ENCODE peak calls at places on chromosomes 7 and 10, in nine cellular contexts. One of them, this sample, is unnamed.

GRCh38 chr7:131501930-131502685 is 54.3 kb downstream of the PODXL start:
- DNase-seq in lower lobe of right lung: no peak
- DNase-seq in adrenal gland: no peak
- DNase-seq in H9: no peak
- DNase-seq in PC-3: no peak
- DNase-seq in neural progenitor cell: no peak
- DNase-seq in heart right ventricle: no peak
- DNase-seq in SK-N-SH: no peak
- DNase-seq in tibial nerve: no peak
- DNase-seq in this sample: no peak

GRCh38 chr10:103053659-103054581 is 135.8 kb downstream of the CNNM2 start:
- DNase-seq in lower lobe of right lung: peak; percentile 65
- DNase-seq in adrenal gland: peak; percentile 87
- DNase-seq in H9: peak; percentile 82
- DNase-seq in PC-3: peak; percentile 41
- DNase-seq in neural progenitor cell: peak; percentile 78
- DNase-seq in heart right ventricle: peak; percentile 46
- DNase-seq in SK-N-SH: peak; percentile 77
- DNase-seq in tibial nerve: peak; percentile 57
- DNase-seq in this sample: peak; percentile 41

GRCh38 chr10:65751218-65751617 is 1174.6 kb upstream of the LRRTM3 start:
- DNase-seq in lower lobe of right lung: no peak
- DNase-seq in adrenal gland: no peak
- DNase-seq in H9: no peak
- DNase-seq in PC-3: peak; percentile 94
- DNase-seq in neural progenitor cell: no peak
- DNase-seq in heart right ventricle: no peak
- DNase-seq in SK-N-SH: no peak
- DNase-seq in tibial nerve: no peak
- DNase-seq in this sample: no peak

GRCh38 chr10:35336084-35336831 is at the start of gene CCNY:
- DNase-seq in lower lobe of right lung: peak; percentile 88
- DNase-seq in adrenal gland: peak; percentile 74
- DNase-seq in H9: peak; percentile 65
- DNase-seq in PC-3: peak; percentile 93
- DNase-seq in neural progenitor cell: peak; percentile 87
- DNase-seq in heart right ventricle: peak; percentile 86
- DNase-seq in SK-N-SH: peak; percentile 96
- DNase-seq in tibial nerve: peak; percentile 69
- DNase-seq in this sample: peak; percentile 76

GRCh38 chr10:100571069-100571817 is 35.5 kb downstream of the HIF1AN start:
- DNase-seq in lower lobe of right lung: no peak
- DNase-seq in adrenal gland: no peak
- DNase-seq in H9: peak; percentile 19
- DNase-seq in PC-3: no peak
- DNase-seq in neural progenitor cell: no peak
- DNase-seq in heart right ventricle: no peak
- DNase-seq in SK-N-SH: peak; percentile 1
- DNase-seq in tibial nerve: no peak
- DNase-seq in this sample: no peak

GRCh38 chr10:121459765-121460453 is 138.3 kb downstream of the FGFR2 start:
- DNase-seq in lower lobe of right lung: no peak
- DNase-seq in adrenal gland: no peak
- DNase-seq in H9: peak; percentile 51
- DNase-seq in PC-3: no peak
- DNase-seq in neural progenitor cell: no peak
- DNase-seq in heart right ventricle: no peak
- DNase-seq in SK-N-SH: no peak
- DNase-seq in tibial nerve: no peak
- DNase-seq in this sample: no peak

GRCh38 chr7:127838816-127839415 is 186.9 kb downstream of the SND1 start:
- DNase-seq in lower lobe of right lung: no peak
- DNase-seq in adrenal gland: no peak
- DNase-seq in H9: no peak
- DNase-seq in PC-3: no peak
- DNase-seq in neural progenitor cell: no peak
- DNase-seq in heart right ventricle: no peak
- DNase-seq in SK-N-SH: no peak
- DNase-seq in tibial nerve: no peak
- DNase-seq in this sample: no peak

GRCh38 chr7:44076101-44076895 is 6.0 kb downstream of the POLM start:
- DNase-seq in lower lobe of right lung: no peak
- DNase-seq in adrenal gland: no peak
- DNase-seq in H9: no peak
- DNase-seq in PC-3: no peak
- DNase-seq in neural progenitor cell: no peak
- DNase-seq in heart right ventricle: no peak
- DNase-seq in SK-N-SH: no peak
- DNase-seq in tibial nerve: no peak
- DNase-seq in this sample: no peak

GRCh38 chr10:50592961-50593418 is 30.8 kb downstream of the SGMS1 start:
- DNase-seq in lower lobe of right lung: no peak
- DNase-seq in adrenal gland: no peak
- DNase-seq in H9: no peak
- DNase-seq in PC-3: no peak
- DNase-seq in neural progenitor cell: no peak
- DNase-seq in heart right ventricle: no peak
- DNase-seq in SK-N-SH: no peak
- DNase-seq in tibial nerve: no peak
- DNase-seq in this sample: no peak

GRCh38 chr7:100675581-100676350 is 2.2 kb downstream of the GNB2 start:
- DNase-seq in lower lobe of right lung: peak; percentile 92
- DNase-seq in adrenal gland: peak; percentile 88
- DNase-seq in H9: peak; percentile 77
- DNase-seq in PC-3: peak; percentile 49
- DNase-seq in neural progenitor cell: peak; percentile 87
- DNase-seq in heart right ventricle: peak; percentile 84
- DNase-seq in SK-N-SH: peak; percentile 96
- DNase-seq in tibial nerve: peak; percentile 71
- DNase-seq in this sample: peak; percentile 77

GRCh38 chr7:101386558-101387199 is 24.0 kb downstream of the COL26A1 start:
- DNase-seq in lower lobe of right lung: no peak
- DNase-seq in adrenal gland: no peak
- DNase-seq in H9: peak; percentile 62
- DNase-seq in PC-3: no peak
- DNase-seq in neural progenitor cell: peak; percentile 82
- DNase-seq in heart right ventricle: peak; percentile 36
- DNase-seq in SK-N-SH: peak; percentile 87
- DNase-seq in tibial nerve: no peak
- DNase-seq in this sample: no peak

GRCh38 chr7:66283003-66283920 is 78.1 kb downstream of the TPST1 start:
- DNase-seq in lower lobe of right lung: no peak
- DNase-seq in adrenal gland: no peak
- DNase-seq in H9: no peak
- DNase-seq in PC-3: peak; percentile 80
- DNase-seq in neural progenitor cell: no peak
- DNase-seq in heart right ventricle: no peak
- DNase-seq in SK-N-SH: no peak
- DNase-seq in tibial nerve: no peak
- DNase-seq in this sample: no peak

DNA sequence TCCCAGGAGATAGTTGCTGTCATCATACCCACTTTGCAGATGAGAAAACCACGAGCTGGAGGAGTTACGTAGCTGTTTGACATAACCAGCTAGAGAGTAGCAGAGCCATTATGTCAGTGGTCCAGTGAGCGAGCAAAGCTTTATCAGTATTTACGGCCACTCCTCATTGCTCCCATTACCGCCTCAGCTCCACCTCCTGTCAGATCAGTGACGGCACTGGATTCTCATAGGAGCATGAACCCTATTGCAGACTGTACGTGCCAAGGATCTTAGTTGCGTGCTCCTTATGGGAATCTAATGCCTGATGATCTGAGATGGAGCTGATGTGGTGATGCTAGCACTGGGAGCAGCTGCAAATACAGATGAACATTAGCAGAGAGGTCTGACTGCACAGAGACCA is 9.2 kb upstream of the SFMBT2 start:
- DNase-seq in lower lobe of right lung: no peak
- DNase-seq in adrenal gland: no peak
- DNase-seq in H9: no peak
- DNase-seq in PC-3: no peak
- DNase-seq in neural progenitor cell: no peak
- DNase-seq in heart right ventricle: no peak
- DNase-seq in SK-N-SH: no peak
- DNase-seq in tibial nerve: no peak
- DNase-seq in this sample: no peak
- H3K4me1 ChIP-seq in lower lobe of right lung: no peaks in the 10 kb centered on the region
- H3K4me1 ChIP-seq in adrenal gland: no peaks in the 10 kb centered on the region
- H3K4me1 ChIP-seq in H9: peaks cover 3% of the 10 kb centered on the region
- H3K4me1 ChIP-seq in PC-3: peaks cover 20% of the 10 kb centered on the region
- H3K4me1 ChIP-seq in neural progenitor cell: peaks cover 6% of the 10 kb centered on the region
- H3K4me1 ChIP-seq in heart right ventricle: no peaks in the 10 kb centered on the region
- H3K4me1 ChIP-seq in SK-N-SH: no peaks in the 10 kb centered on the region
- H3K4me1 ChIP-seq in tibial nerve: no peaks in the 10 kb centered on the region
- H3K4me1 ChIP-seq in this sample: no peaks in the 10 kb centered on the region

GRCh38 chr10:104680467-104681401 is 39.6 kb downstream of the SORCS3 start:
- DNase-seq in lower lobe of right lung: no peak
- DNase-seq in adrenal gland: no peak
- DNase-seq in H9: peak; percentile 75
- DNase-seq in PC-3: no peak
- DNase-seq in neural progenitor cell: peak; percentile 74
- DNase-seq in heart right ventricle: peak; percentile 26
- DNase-seq in SK-N-SH: peak; percentile 82
- DNase-seq in tibial nerve: no peak
- DNase-seq in this sample: no peak
- TF ChIP-seq CTCF in lower lobe of right lung: no peak
- TF ChIP-seq CTCF in adrenal gland: no peak
- TF ChIP-seq CTCF in H9: peak; percentile 17
- TF ChIP-seq CTCF in PC-3: no peak
- TF ChIP-seq CTCF in neural progenitor cell: peak; percentile 11
- TF ChIP-seq CTCF in heart right ventricle: no peak
- TF ChIP-seq CTCF in SK-N-SH: no peak
- TF ChIP-seq CTCF in tibial nerve: no peak
- TF ChIP-seq CTCF in this sample: no peak

DNA sequence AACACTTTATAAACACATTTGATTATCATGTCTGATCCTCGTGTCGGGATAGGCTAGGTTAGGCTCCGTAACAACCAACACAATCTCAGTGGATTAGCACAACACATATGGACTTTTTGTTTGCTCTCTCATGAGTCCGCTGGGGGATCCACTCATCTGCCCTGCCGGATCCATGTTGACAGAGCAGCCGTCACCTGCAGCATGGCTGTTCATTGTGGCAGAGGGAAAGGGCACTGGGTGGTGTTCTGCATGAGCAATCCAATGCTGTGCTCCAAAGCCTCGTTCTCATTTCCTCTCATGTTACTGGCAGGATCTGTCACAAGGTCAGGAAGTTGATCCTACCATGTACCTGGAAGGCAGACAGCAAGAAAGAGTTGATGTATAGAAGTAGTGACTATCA is 62.5 kb upstream of the RAPGEF5 start:
- DNase-seq in lower lobe of right lung: no peak
- DNase-seq in adrenal gland: no peak
- DNase-seq in H9: no peak
- DNase-seq in PC-3: no peak
- DNase-seq in neural progenitor cell: no peak
- DNase-seq in heart right ventricle: no peak
- DNase-seq in SK-N-SH: no peak
- DNase-seq in tibial nerve: no peak
- DNase-seq in this sample: no peak
- H3K4me1 ChIP-seq in lower lobe of right lung: no peaks in the 10 kb centered on the region
- H3K4me1 ChIP-seq in adrenal gland: no peaks in the 10 kb centered on the region
- H3K4me1 ChIP-seq in H9: no peaks in the 10 kb centered on the region
- H3K4me1 ChIP-seq in PC-3: no peaks in the 10 kb centered on the region
- H3K4me1 ChIP-seq in neural progenitor cell: no peaks in the 10 kb centered on the region
- H3K4me1 ChIP-seq in heart right ventricle: no peaks in the 10 kb centered on the region
- H3K4me1 ChIP-seq in SK-N-SH: no peaks in the 10 kb centered on the region
- H3K4me1 ChIP-seq in tibial nerve: no peaks in the 10 kb centered on the region
- H3K4me1 ChIP-seq in this sample: no peaks in the 10 kb centered on the region

DNA sequence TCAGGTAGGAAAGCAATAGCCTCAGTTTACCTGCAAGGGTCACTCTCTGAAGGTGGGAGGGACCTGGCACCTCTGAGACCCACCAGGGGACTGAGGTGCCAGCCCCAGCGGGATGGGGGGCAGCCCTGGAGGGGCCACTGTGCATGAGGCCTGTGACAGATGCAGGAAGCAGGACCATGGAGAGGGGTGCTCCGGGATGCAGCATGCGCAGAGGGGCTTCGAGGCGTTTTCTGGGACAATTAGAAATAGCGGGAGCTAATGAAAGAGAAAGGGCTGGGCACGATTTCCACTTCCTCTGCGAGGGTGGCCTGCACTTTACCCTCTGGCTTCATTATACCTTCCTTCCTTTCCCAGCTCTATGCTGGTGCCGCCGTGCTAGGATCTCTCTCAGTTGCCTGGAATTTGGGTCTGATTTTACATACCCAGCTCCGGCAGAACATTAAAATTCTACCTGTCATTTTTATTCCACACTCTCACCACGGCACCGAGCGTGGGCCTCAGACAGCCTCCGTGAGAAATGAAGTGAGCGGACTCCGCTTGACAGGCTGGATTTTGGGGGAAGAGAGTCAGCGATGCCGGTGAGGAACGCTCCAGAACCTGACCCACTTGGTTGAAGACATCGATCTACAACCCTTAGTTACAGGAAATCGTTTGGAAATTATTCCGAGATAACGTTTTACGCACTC is 333.9 kb upstream of the PFKP start:
- DNase-seq in lower lobe of right lung: no peak
- DNase-seq in adrenal gland: no peak
- DNase-seq in H9: no peak
- DNase-seq in PC-3: no peak
- DNase-seq in neural progenitor cell: no peak
- DNase-seq in heart right ventricle: no peak
- DNase-seq in SK-N-SH: no peak
- DNase-seq in tibial nerve: no peak
- DNase-seq in this sample: no peak
- TF ChIP-seq CTCF in lower lobe of right lung: no peak
- TF ChIP-seq CTCF in adrenal gland: no peak
- TF ChIP-seq CTCF in H9: no peak
- TF ChIP-seq CTCF in PC-3: no peak
- TF ChIP-seq CTCF in neural progenitor cell: no peak
- TF ChIP-seq CTCF in heart right ventricle: no peak
- TF ChIP-seq CTCF in SK-N-SH: no peak
- TF ChIP-seq CTCF in tibial nerve: no peak
- TF ChIP-seq CTCF in this sample: no peak

GRCh38 chr10:11150876-11151275 is 133.2 kb downstream of the CELF2 start:
- DNase-seq in lower lobe of right lung: no peak
- DNase-seq in adrenal gland: no peak
- DNase-seq in H9: no peak
- DNase-seq in PC-3: no peak
- DNase-seq in neural progenitor cell: no peak
- DNase-seq in heart right ventricle: no peak
- DNase-seq in SK-N-SH: no peak
- DNase-seq in tibial nerve: no peak
- DNase-seq in this sample: no peak
- H3K4me1 ChIP-seq in lower lobe of right lung: peaks cover 66% of the 10 kb centered on the region
- H3K4me1 ChIP-seq in adrenal gland: no peaks in the 10 kb centered on the region
- H3K4me1 ChIP-seq in H9: peaks cover 18% of the 10 kb centered on the region
- H3K4me1 ChIP-seq in PC-3: no peaks in the 10 kb centered on the region
- H3K4me1 ChIP-seq in neural progenitor cell: peaks cover 28% of the 10 kb centered on the region
- H3K4me1 ChIP-seq in heart right ventricle: peaks cover 45% of the 10 kb centered on the region
- H3K4me1 ChIP-seq in SK-N-SH: no peaks in the 10 kb centered on the region
- H3K4me1 ChIP-seq in tibial nerve: peaks cover 98% of the 10 kb centered on the region
- H3K4me1 ChIP-seq in this sample: peaks cover 99% of the 10 kb centered on the region